ENCODE peak calls at places on chromosomes 12 and 14, in seven cellular contexts. One of them, this sample, is unnamed.

GRCh38 chr12:55681142-55682077 is 26.3 kb downstream of the ITGA7 start:
- DNase-seq in activated CD4-positive, alpha-beta T cell treated with anti-CD3 and anti-CD28 coated beads, Interleukin-2, amount 50 U/mL, for 1 hour: no peak
- DNase-seq in GM23248: peak; percentile 76
- DNase-seq in HTR-8/SVneo: peak; percentile 73
- DNase-seq in AG04450: no peak
- DNase-seq in ELR: peak; percentile 71
- DNase-seq in adrenal gland: peak; percentile 68
- DNase-seq in this sample: peak; percentile 81

GRCh38 chr14:26597136-26598080 is at the start of gene NOVA1:
- DNase-seq in activated CD4-positive, alpha-beta T cell treated with anti-CD3 and anti-CD28 coated beads, Interleukin-2, amount 50 U/mL, for 1 hour: no peak
- DNase-seq in GM23248: peak; percentile 77
- DNase-seq in HTR-8/SVneo: peak; percentile 23
- DNase-seq in AG04450: no peak
- DNase-seq in ELR: no peak
- DNase-seq in adrenal gland: peak; percentile 32
- DNase-seq in this sample: peak; percentile 29

GRCh38 chr12:44076892-44077291 is 241.0 kb downstream of the TMEM117 start:
- DNase-seq in activated CD4-positive, alpha-beta T cell treated with anti-CD3 and anti-CD28 coated beads, Interleukin-2, amount 50 U/mL, for 1 hour: no peak
- DNase-seq in GM23248: peak; percentile 4
- DNase-seq in HTR-8/SVneo: no peak
- DNase-seq in AG04450: no peak
- DNase-seq in ELR: no peak
- DNase-seq in adrenal gland: no peak
- DNase-seq in this sample: no peak

GRCh38 chr14:91315844-91316267 is 71.4 kb upstream of the GPR68 start:
- DNase-seq in activated CD4-positive, alpha-beta T cell treated with anti-CD3 and anti-CD28 coated beads, Interleukin-2, amount 50 U/mL, for 1 hour: peak; percentile 73
- DNase-seq in GM23248: no peak
- DNase-seq in HTR-8/SVneo: no peak
- DNase-seq in AG04450: no peak
- DNase-seq in ELR: peak; percentile 13
- DNase-seq in adrenal gland: no peak
- DNase-seq in this sample: no peak

GRCh38 chr14:54680636-54681035 is 113.7 kb downstream of the SAMD4A start:
- DNase-seq in activated CD4-positive, alpha-beta T cell treated with anti-CD3 and anti-CD28 coated beads, Interleukin-2, amount 50 U/mL, for 1 hour: no peak
- DNase-seq in GM23248: peak; percentile 40
- DNase-seq in HTR-8/SVneo: no peak
- DNase-seq in AG04450: no peak
- DNase-seq in ELR: no peak
- DNase-seq in adrenal gland: no peak
- DNase-seq in this sample: no peak

GRCh38 chr14:61152851-61153364 is 128.2 kb downstream of the TMEM30B start:
- DNase-seq in activated CD4-positive, alpha-beta T cell treated with anti-CD3 and anti-CD28 coated beads, Interleukin-2, amount 50 U/mL, for 1 hour: no peak
- DNase-seq in GM23248: peak; percentile 62
- DNase-seq in HTR-8/SVneo: peak; percentile 85
- DNase-seq in AG04450: no peak
- DNase-seq in ELR: peak; percentile 28
- DNase-seq in adrenal gland: no peak
- DNase-seq in this sample: no peak

GRCh38 chr12:57574795-57575194 is 16.2 kb upstream of the PIP4K2C start:
- DNase-seq in activated CD4-positive, alpha-beta T cell treated with anti-CD3 and anti-CD28 coated beads, Interleukin-2, amount 50 U/mL, for 1 hour: no peak
- DNase-seq in GM23248: no peak
- DNase-seq in HTR-8/SVneo: no peak
- DNase-seq in AG04450: no peak
- DNase-seq in ELR: no peak
- DNase-seq in adrenal gland: no peak
- DNase-seq in this sample: no peak

GRCh38 chr12:52805000-52805399 is 8.9 kb downstream of the KRT4 start:
- DNase-seq in activated CD4-positive, alpha-beta T cell treated with anti-CD3 and anti-CD28 coated beads, Interleukin-2, amount 50 U/mL, for 1 hour: no peak
- DNase-seq in GM23248: no peak
- DNase-seq in HTR-8/SVneo: no peak
- DNase-seq in AG04450: no peak
- DNase-seq in ELR: no peak
- DNase-seq in adrenal gland: no peak
- DNase-seq in this sample: no peak

GRCh38 chr14:71985538-71986234 is 53.5 kb downstream of the RGS6 start:
- DNase-seq in activated CD4-positive, alpha-beta T cell treated with anti-CD3 and anti-CD28 coated beads, Interleukin-2, amount 50 U/mL, for 1 hour: no peak
- DNase-seq in GM23248: no peak
- DNase-seq in HTR-8/SVneo: no peak
- DNase-seq in AG04450: no peak
- DNase-seq in ELR: no peak
- DNase-seq in adrenal gland: no peak
- DNase-seq in this sample: no peak

GRCh38 chr12:104056419-104056972 is 6.5 kb upstream of the GLT8D2 start:
- DNase-seq in activated CD4-positive, alpha-beta T cell treated with anti-CD3 and anti-CD28 coated beads, Interleukin-2, amount 50 U/mL, for 1 hour: no peak
- DNase-seq in GM23248: no peak
- DNase-seq in HTR-8/SVneo: no peak
- DNase-seq in AG04450: no peak
- DNase-seq in ELR: no peak
- DNase-seq in adrenal gland: no peak
- DNase-seq in this sample: no peak

GRCh38 chr12:130565189-130565588 is 150.9 kb downstream of the RIMBP2 start:
- DNase-seq in activated CD4-positive, alpha-beta T cell treated with anti-CD3 and anti-CD28 coated beads, Interleukin-2, amount 50 U/mL, for 1 hour: no peak
- DNase-seq in GM23248: no peak
- DNase-seq in HTR-8/SVneo: no peak
- DNase-seq in AG04450: no peak
- DNase-seq in ELR: no peak
- DNase-seq in adrenal gland: no peak
- DNase-seq in this sample: no peak

GRCh38 chr14:104158827-104159798 is 20.7 kb downstream of the KIF26A start:
- DNase-seq in activated CD4-positive, alpha-beta T cell treated with anti-CD3 and anti-CD28 coated beads, Interleukin-2, amount 50 U/mL, for 1 hour: no peak
- DNase-seq in GM23248: no peak
- DNase-seq in HTR-8/SVneo: no peak
- DNase-seq in AG04450: no peak
- DNase-seq in ELR: no peak
- DNase-seq in adrenal gland: no peak
- DNase-seq in this sample: peak; percentile 71

GRCh38 chr12:94134226-94134795 is 14.1 kb upstream of the PLXNC1 start:
- DNase-seq in activated CD4-positive, alpha-beta T cell treated with anti-CD3 and anti-CD28 coated beads, Interleukin-2, amount 50 U/mL, for 1 hour: peak; percentile 19
- DNase-seq in GM23248: peak; percentile 82
- DNase-seq in HTR-8/SVneo: peak; percentile 55
- DNase-seq in AG04450: peak; percentile 20
- DNase-seq in ELR: peak; percentile 78
- DNase-seq in adrenal gland: no peak
- DNase-seq in this sample: no peak

GRCh38 chr14:35385042-35385839 is 19.3 kb downstream of the NFKBIA start:
- DNase-seq in activated CD4-positive, alpha-beta T cell treated with anti-CD3 and anti-CD28 coated beads, Interleukin-2, amount 50 U/mL, for 1 hour: no peak
- DNase-seq in GM23248: peak; percentile 94
- DNase-seq in HTR-8/SVneo: no peak
- DNase-seq in AG04450: no peak
- DNase-seq in ELR: peak; percentile 82
- DNase-seq in adrenal gland: peak; percentile 93
- DNase-seq in this sample: peak; percentile 94

GRCh38 chr12:29960113-29960512 is 176.4 kb upstream of the TMTC1 start:
- DNase-seq in activated CD4-positive, alpha-beta T cell treated with anti-CD3 and anti-CD28 coated beads, Interleukin-2, amount 50 U/mL, for 1 hour: no peak
- DNase-seq in GM23248: no peak
- DNase-seq in HTR-8/SVneo: no peak
- DNase-seq in AG04450: no peak
- DNase-seq in ELR: no peak
- DNase-seq in adrenal gland: no peak
- DNase-seq in this sample: no peak